ENCODE peak calls at places on chromosomes 1 and 21, in four cellular contexts. X is iPS DF 6.9; C is AG08396; T is naive thymus-derived CD4-positive, alpha-beta T cell. D is an unnamed sample.

GRCh38 chr1:95554408-95554807 is 320.4 kb downstream of the RWDD3 start:
- DNase-seq in X (no peak), T (no peak), C (no peak), D (no peak)

GRCh38 chr1:96072021-96072420 is 649.6 kb upstream of the PTBP2 start:
- DNase-seq in C (no peak), X (no peak), T (no peak), D (peak; percentile 35)

GRCh38 chr1:167890400-167890799 is 23.5 kb downstream of the ADCY10 start:
- DNase-seq in C (no peak), X (no peak), T (no peak), D (no peak)

GRCh38 chr21:36615274-36615964 is 83.5 kb upstream of the SIM2 start:
- DNase-seq in T (no peak), X (no peak), C (no peak), D (no peak)

GRCh38 chr1:200053639-200054038 is 26.1 kb downstream of the NR5A2 start:
- DNase-seq in X (no peak), T (no peak), C (no peak), D (no peak)

GRCh38 chr1:206544562-206545257 is 37.4 kb downstream of the RASSF5 start:
- DNase-seq in X (peak; percentile 79), T (peak; percentile 78), C (peak; percentile 85), D (peak; percentile 40)

GRCh38 chr1:206469411-206469932 is 804 bp upstream of the IKBKE start:
- DNase-seq in C (no peak), T (no peak), X (no peak), D (no peak)

GRCh38 chr1:36576118-36576517 is 93.4 kb upstream of the CSF3R start:
- DNase-seq in X (peak; percentile 45), C (peak; percentile 83), T (peak; percentile 24), D (peak; percentile 14)

GRCh38 chr1:101833312-101833711 is 163.4 kb downstream of the OLFM3 start:
- DNase-seq in X (no peak), C (no peak), T (no peak), D (no peak)

GRCh38 chr1:211830055-211830329 is 571 bp downstream of the LPGAT1 start:
- DNase-seq in X (no peak), C (no peak), T (no peak), D (no peak)

GRCh38 chr21:14686466-14687276 is 140.6 kb upstream of the SAMSN1 start:
- DNase-seq in T (no peak), X (no peak), C (no peak), D (peak; percentile 39)

GRCh38 chr1:88773540-88774150 is 89.6 kb downstream of the PKN2 start:
- DNase-seq in T (no peak), C (no peak), X (no peak), D (peak; percentile 66)

GRCh38 chr1:53330819-53331218 is 2.9 kb upstream of the LRP8 start:
- DNase-seq in X (no peak), C (no peak), T (no peak), D (no peak)

GRCh38 chr1:1907098-1907736 is 7.8 kb upstream of the CALML6 start:
- DNase-seq in X (no peak), T (no peak), C (no peak), D (no peak)

GRCh38 chr1:170461762-170462384 is 70.1 kb upstream of the GORAB start:
- DNase-seq in X (no peak), C (peak; percentile 54), T (no peak), D (peak; percentile 92)

GRCh38 chr1:226033599-226034390 is 28.7 kb upstream of the H3-3A start:
- DNase-seq in X (no peak), T (no peak), C (no peak), D (no peak)

GRCh38 chr1:223363856-223364684 is at the start of gene SUSD4:
- DNase-seq in X (no peak), T (peak; percentile 64), C (peak; percentile 30), D (no peak)

GRCh38 chr1:234458352-234459027 is 20.5 kb downstream of the TARBP1 start:
- DNase-seq in C (no peak), X (no peak), T (no peak), D (no peak)

GRCh38 chr1:8671313-8671917 is 146.0 kb downstream of the RERE start:
- DNase-seq in C (peak; percentile 57), X (no peak), T (no peak), D (peak; percentile 71)

GRCh38 chr1:187787696-187788095 is 958.9 kb downstream of the PLA2G4A start:
- DNase-seq in C (no peak), T (no peak), X (no peak), D (no peak)

GRCh38 chr1:186079084-186079684 is 295.9 kb downstream of the TPR start:
- DNase-seq in T (no peak), C (no peak), X (no peak), D (no peak)

GRCh38 chr1:10236405-10237156 is 26.2 kb downstream of the KIF1B start:
- DNase-seq in T (no peak), C (no peak), X (no peak), D (no peak)

GRCh38 chr1:30780409-30780808 is 22.8 kb upstream of the LAPTM5 start:
- DNase-seq in X (no peak), T (no peak), C (no peak), D (no peak)

GRCh38 chr1:84253891-84254290 is 47.6 kb upstream of the SAMD13 start:
- DNase-seq in T (no peak), C (peak; percentile 80), X (no peak), D (peak; percentile 94)